ENCODE peak calls at places on chromosomes 11 and 22, in seven cellular contexts. One of them, this sample, is unnamed.

GRCh38 chr22:38484244-38484643 is 16.3 kb downstream of the KDELR3 start:
- DNase-seq in GM12878: no peak
- DNase-seq in K562: no peak
- DNase-seq in SK-N-SH: no peak
- DNase-seq in H1: no peak
- DNase-seq in HepG2: no peak
- DNase-seq in HCT116: no peak
- DNase-seq in this sample: no peak

GRCh38 chr11:47356129-47356997 is 3.9 kb upstream of the MYBPC3 start:
- DNase-seq in HCT116: no peak
- DNase-seq in HepG2: no peak
- DNase-seq in K562: no peak
- DNase-seq in SK-N-SH: no peak
- DNase-seq in GM12878: no peak
- DNase-seq in H1: no peak
- DNase-seq in this sample: no peak

GRCh38 chr22:48695251-48695650 is 1132.4 kb downstream of the BRD1 start:
- DNase-seq in HepG2: no peak
- DNase-seq in H1: no peak
- DNase-seq in K562: no peak
- DNase-seq in GM12878: no peak
- DNase-seq in HCT116: no peak
- DNase-seq in SK-N-SH: no peak
- DNase-seq in this sample: no peak

GRCh38 chr11:12052676-12053605 is 44.5 kb upstream of the DKK3 start:
- DNase-seq in HepG2: no peak
- DNase-seq in HCT116: no peak
- DNase-seq in H1: no peak
- DNase-seq in K562: no peak
- DNase-seq in SK-N-SH: no peak
- DNase-seq in GM12878: no peak
- DNase-seq in this sample: no peak

GRCh38 chr22:32378703-32379272 is 21.1 kb downstream of the RFPL3 start:
- DNase-seq in H1: no peak
- DNase-seq in HCT116: peak; percentile 54
- DNase-seq in GM12878: no peak
- DNase-seq in K562: peak; percentile 72
- DNase-seq in HepG2: peak; percentile 51
- DNase-seq in SK-N-SH: peak; percentile 80
- DNase-seq in this sample: peak; percentile 61

GRCh38 chr11:789951-790350 is at the start of gene CEND1:
- DNase-seq in HepG2: no peak
- DNase-seq in HCT116: no peak
- DNase-seq in H1: no peak
- DNase-seq in SK-N-SH: peak; percentile 95
- DNase-seq in GM12878: no peak
- DNase-seq in K562: peak; percentile 83
- DNase-seq in this sample: peak; percentile 55

GRCh38 chr11:34395916-34396555 is 38.2 kb upstream of the ABTB2 start:
- DNase-seq in K562: no peak
- DNase-seq in GM12878: no peak
- DNase-seq in SK-N-SH: no peak
- DNase-seq in H1: no peak
- DNase-seq in HCT116: no peak
- DNase-seq in HepG2: no peak
- DNase-seq in this sample: peak; percentile 82

GRCh38 chr22:46041642-46042041 is 64.7 kb upstream of the WNT7B start:
- DNase-seq in HCT116: no peak
- DNase-seq in SK-N-SH: no peak
- DNase-seq in HepG2: no peak
- DNase-seq in GM12878: no peak
- DNase-seq in H1: no peak
- DNase-seq in K562: no peak
- DNase-seq in this sample: no peak

GRCh38 chr11:75498556-75499255 is 27.0 kb downstream of the GDPD5 start:
- DNase-seq in HepG2: no peak
- DNase-seq in SK-N-SH: no peak
- DNase-seq in HCT116: no peak
- DNase-seq in H1: no peak
- DNase-seq in K562: no peak
- DNase-seq in GM12878: no peak
- DNase-seq in this sample: no peak

GRCh38 chr11:102810943-102811528 is 13.1 kb upstream of the MMP1 start:
- DNase-seq in HCT116: no peak
- DNase-seq in K562: no peak
- DNase-seq in GM12878: no peak
- DNase-seq in H1: no peak
- DNase-seq in SK-N-SH: peak; percentile 10
- DNase-seq in HepG2: peak; percentile 12
- DNase-seq in this sample: peak; percentile 54

GRCh38 chr11:57345555-57346151 is 7.5 kb downstream of the P2RX3 start:
- DNase-seq in SK-N-SH: peak; percentile 86
- DNase-seq in H1: no peak
- DNase-seq in HepG2: peak; percentile 64
- DNase-seq in HCT116: peak; percentile 76
- DNase-seq in GM12878: no peak
- DNase-seq in K562: peak; percentile 80
- DNase-seq in this sample: peak; percentile 91

GRCh38 chr11:74366576-74366975 is 31.7 kb downstream of the PGM2L1 start:
- DNase-seq in HepG2: no peak
- DNase-seq in SK-N-SH: no peak
- DNase-seq in K562: no peak
- DNase-seq in H1: no peak
- DNase-seq in GM12878: no peak
- DNase-seq in HCT116: no peak
- DNase-seq in this sample: no peak

GRCh38 chr11:816433-816779 is 2.3 kb upstream of the PNPLA2 start:
- DNase-seq in K562: no peak
- DNase-seq in HepG2: no peak
- DNase-seq in SK-N-SH: no peak
- DNase-seq in H1: no peak
- DNase-seq in HCT116: no peak
- DNase-seq in GM12878: no peak
- DNase-seq in this sample: no peak

GRCh38 chr11:14904745-14905103 is 12.7 kb upstream of the CYP2R1 start:
- DNase-seq in HCT116: no peak
- DNase-seq in H1: no peak
- DNase-seq in GM12878: no peak
- DNase-seq in K562: peak; percentile 10
- DNase-seq in HepG2: no peak
- DNase-seq in SK-N-SH: no peak
- DNase-seq in this sample: no peak

GRCh38 chr11:14907411-14908213 is 15.6 kb upstream of the CYP2R1 start:
- DNase-seq in HCT116: no peak
- DNase-seq in SK-N-SH: peak; percentile 71
- DNase-seq in HepG2: peak; percentile 71
- DNase-seq in GM12878: no peak
- DNase-seq in H1: no peak
- DNase-seq in K562: peak; percentile 48
- DNase-seq in this sample: peak; percentile 71

GRCh38 chr11:14906614-14907392 is 14.8 kb upstream of the CYP2R1 start:
- DNase-seq in H1: no peak
- DNase-seq in GM12878: no peak
- DNase-seq in SK-N-SH: peak; percentile 15
- DNase-seq in HepG2: no peak
- DNase-seq in HCT116: no peak
- DNase-seq in K562: no peak
- DNase-seq in this sample: no peak

GRCh38 chr11:14902650-14903350 is 10.8 kb upstream of the CYP2R1 start:
- DNase-seq in SK-N-SH: no peak
- DNase-seq in HepG2: no peak
- DNase-seq in GM12878: no peak
- DNase-seq in H1: no peak
- DNase-seq in K562: no peak
- DNase-seq in HCT116: no peak
- DNase-seq in this sample: no peak

GRCh38 chr11:14905104-14906033 is 13.3 kb upstream of the CYP2R1 start:
- DNase-seq in HepG2: no peak
- DNase-seq in HCT116: no peak
- DNase-seq in K562: no peak
- DNase-seq in GM12878: no peak
- DNase-seq in H1: peak; percentile 74
- DNase-seq in SK-N-SH: peak; percentile 27
- DNase-seq in this sample: no peak
- TF ChIP-seq JUND in HepG2: no peak
- TF ChIP-seq JUND in HCT116: no peak
- TF ChIP-seq JUND in K562: no peak
- TF ChIP-seq JUND in GM12878: no peak
- TF ChIP-seq JUND in H1: peak; percentile 19
- TF ChIP-seq JUND in SK-N-SH: no peak
- TF ChIP-seq JUND in this sample: no peak

GRCh38 chr22:36246718-36247117 is 6.2 kb upstream of the APOL1 start:
- DNase-seq in GM12878: no peak
- DNase-seq in K562: no peak
- DNase-seq in HepG2: no peak
- DNase-seq in H1: no peak
- DNase-seq in HCT116: no peak
- DNase-seq in SK-N-SH: no peak
- DNase-seq in this sample: no peak
- TF ChIP-seq JUND in GM12878: no peak
- TF ChIP-seq JUND in K562: no peak
- TF ChIP-seq JUND in HepG2: no peak
- TF ChIP-seq JUND in H1: no peak
- TF ChIP-seq JUND in HCT116: no peak
- TF ChIP-seq JUND in SK-N-SH: no peak
- TF ChIP-seq JUND in this sample: no peak

GRCh38 chr11:123122341-123122740 is 60.4 kb upstream of the HSPA8 start:
- DNase-seq in H1: no peak
- DNase-seq in K562: no peak
- DNase-seq in HCT116: no peak
- DNase-seq in GM12878: no peak
- DNase-seq in HepG2: no peak
- DNase-seq in SK-N-SH: peak; percentile 48
- DNase-seq in this sample: no peak

GRCh38 chr11:123111465-123111864 is 49.5 kb upstream of the HSPA8 start:
- DNase-seq in K562: peak; percentile 58
- DNase-seq in GM12878: no peak
- DNase-seq in HCT116: peak; percentile 47
- DNase-seq in SK-N-SH: peak; percentile 64
- DNase-seq in HepG2: peak; percentile 38
- DNase-seq in H1: no peak
- DNase-seq in this sample: peak; percentile 89

DNA sequence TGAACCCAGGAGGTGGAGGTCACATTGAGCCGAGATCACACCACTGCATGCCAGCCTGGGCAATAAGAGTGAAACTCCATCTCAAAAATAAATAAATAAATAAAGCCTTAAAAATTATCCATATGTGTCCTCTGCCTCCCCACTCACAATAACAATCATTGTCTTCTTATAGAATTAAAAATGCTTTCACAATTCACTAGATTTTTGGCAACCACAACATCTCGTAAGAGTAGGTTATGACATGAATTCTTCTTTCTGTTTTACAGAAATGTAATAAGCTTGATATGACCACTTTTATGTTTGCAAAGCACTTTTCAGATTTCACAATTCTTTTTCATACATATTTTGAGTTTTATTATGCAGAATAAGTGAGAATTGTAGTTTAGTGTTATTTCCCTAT is 54.5 kb upstream of the HSPA8 start:
- DNase-seq in HCT116: no peak
- DNase-seq in H1: no peak
- DNase-seq in K562: no peak
- DNase-seq in GM12878: no peak
- DNase-seq in SK-N-SH: no peak
- DNase-seq in HepG2: no peak
- DNase-seq in this sample: no peak
- TF ChIP-seq JUND in HCT116: no peak
- TF ChIP-seq JUND in H1: no peak
- TF ChIP-seq JUND in K562: no peak
- TF ChIP-seq JUND in GM12878: no peak
- TF ChIP-seq JUND in SK-N-SH: no peak
- TF ChIP-seq JUND in HepG2: no peak
- TF ChIP-seq JUND in this sample: no peak

GRCh38 chr22:50672471-50673230 is at the start of gene SHANK3:
- DNase-seq in SK-N-SH: peak; percentile 48
- DNase-seq in HepG2: no peak
- DNase-seq in H1: no peak
- DNase-seq in K562: peak; percentile 8
- DNase-seq in GM12878: no peak
- DNase-seq in HCT116: no peak
- DNase-seq in this sample: no peak
- TF ChIP-seq JUND in SK-N-SH: no peak
- TF ChIP-seq JUND in HepG2: no peak
- TF ChIP-seq JUND in H1: no peak
- TF ChIP-seq JUND in K562: no peak
- TF ChIP-seq JUND in GM12878: no peak
- TF ChIP-seq JUND in HCT116: no peak
- TF ChIP-seq JUND in this sample: no peak

GRCh38 chr11:4610258-4610935 is 2.4 kb upstream of the TRIM68 start:
- DNase-seq in SK-N-SH: no peak
- DNase-seq in H1: no peak
- DNase-seq in GM12878: no peak
- DNase-seq in K562: no peak
- DNase-seq in HepG2: no peak
- DNase-seq in HCT116: no peak
- DNase-seq in this sample: no peak

GRCh38 chr11:4606231-4607015 is 1.6 kb downstream of the TRIM68 start:
- DNase-seq in HCT116: no peak
- DNase-seq in SK-N-SH: no peak
- DNase-seq in K562: no peak
- DNase-seq in HepG2: no peak
- DNase-seq in H1: no peak
- DNase-seq in GM12878: no peak
- DNase-seq in this sample: no peak

GRCh38 chr11:4607782-4608666 is at the start of gene TRIM68:
- DNase-seq in K562: peak; percentile 98
- DNase-seq in HCT116: peak; percentile 89
- DNase-seq in SK-N-SH: peak; percentile 96
- DNase-seq in H1: peak; percentile 41
- DNase-seq in GM12878: peak; percentile 82
- DNase-seq in HepG2: no peak
- DNase-seq in this sample: peak; percentile 89

GRCh38 chr11:4607111-4607510 is 920 bp downstream of the TRIM68 start:
- DNase-seq in HepG2: no peak
- DNase-seq in H1: no peak
- DNase-seq in HCT116: no peak
- DNase-seq in SK-N-SH: no peak
- DNase-seq in K562: no peak
- DNase-seq in GM12878: no peak
- DNase-seq in this sample: no peak

GRCh38 chr11:4605057-4605456 is 3.0 kb downstream of the TRIM68 start:
- DNase-seq in GM12878: no peak
- DNase-seq in HepG2: no peak
- DNase-seq in HCT116: no peak
- DNase-seq in SK-N-SH: no peak
- DNase-seq in K562: no peak
- DNase-seq in H1: no peak
- DNase-seq in this sample: no peak
- TF ChIP-seq JUND in GM12878: no peak
- TF ChIP-seq JUND in HepG2: no peak
- TF ChIP-seq JUND in HCT116: no peak
- TF ChIP-seq JUND in SK-N-SH: no peak
- TF ChIP-seq JUND in K562: no peak
- TF ChIP-seq JUND in H1: no peak
- TF ChIP-seq JUND in this sample: no peak